ENCODE peak calls at places on chromosomes 5 and 9, in ten cellular contexts. X is heart left ventricle; A is effector memory CD4-positive, alpha-beta T cell; T is aorta; E is esophagus squamous epithelium; L is mammary epithelial cell; U is uterus; R is upper lobe of right lung; K is HCT116; Q is AG04450. C is an unnamed sample. For H3K27me3, the result is how much of the 10 kb centered on the place peaks cover.

GRCh38 chr9:1173211-1173610 is 123.1 kb downstream of the DMRT2 start:
- DNase-seq in X (no peak), A (no peak), T (no peak), E (no peak), L (no peak), U (no peak), R (peak), K (no peak), Q (no peak), C (no peak)

GRCh38 chr5:81762401-81762800 is 11.5 kb upstream of the SSBP2 start:
- DNase-seq in X (no peak), A (no peak), T (no peak), E (no peak), L (no peak), U (no peak), R (no peak), K (no peak), Q (no peak), C (no peak)

GRCh38 chr5:14008819-14009311 is 64.4 kb upstream of the DNAH5 start:
- DNase-seq in X (no peak), A (no peak), T (no peak), E (no peak), L (no peak), U (no peak), R (peak), K (no peak), Q (peak), C (no peak)

GRCh38 chr9:130041648-130042405 is 1.2 kb downstream of the FNBP1 start:
- DNase-seq in X (peak), A (no peak), T (peak), E (no peak), L (peak), U (peak), R (no peak), K (no peak), Q (no peak), C (no peak)

GRCh38 chr5:14581333-14581890 is at the start of gene OTULINL:
- DNase-seq in X (peak), A (peak), T (peak), E (peak), L (peak), U (peak), R (peak), K (peak), Q (peak), C (no peak)

GRCh38 chr5:123875444-123876264 is 363.7 kb downstream of the CSNK1G3 start:
- DNase-seq in X (peak), A (no peak), T (no peak), E (no peak), L (no peak), U (no peak), R (no peak), K (no peak), Q (no peak), C (no peak)

GRCh38 chr9:92563701-92564100 is 27.9 kb upstream of the ECM2 start:
- DNase-seq in X (no peak), A (no peak), T (no peak), E (no peak), L (no peak), U (no peak), R (no peak), K (no peak), Q (no peak), C (no peak)

GRCh38 chr5:144368556-144368955 is 197.9 kb downstream of the KCTD16 start:
- DNase-seq in X (no peak), A (no peak), T (no peak), E (no peak), L (peak), U (no peak), R (no peak), K (no peak), Q (no peak), C (no peak)

GRCh38 chr5:6472792-6473191 is 24.1 kb downstream of the UBE2QL1 start:
- DNase-seq in X (no peak), A (no peak), T (no peak), E (no peak), L (no peak), U (no peak), R (no peak), K (no peak), Q (no peak), C (no peak)

GRCh38 chr5:109905906-109906305 is 216.2 kb downstream of the MAN2A1 start:
- DNase-seq in X (no peak), A (no peak), T (no peak), E (no peak), L (peak), U (no peak), R (no peak), K (no peak), Q (no peak), C (no peak)

GRCh38 chr9:121566401-121567141 is 66.9 kb upstream of the GGTA1 start:
- DNase-seq in X (peak), A (no peak), T (peak), E (no peak), L (peak), U (peak), R (no peak), K (no peak), Q (no peak), C (no peak)

GRCh38 chr9:99249619-99250018 is 27.5 kb downstream of the SEC61B start:
- DNase-seq in X (no peak), A (no peak), T (no peak), E (no peak), L (no peak), U (no peak), R (no peak), K (no peak), Q (no peak), C (no peak)

GRCh38 chr5:172697123-172698121 is 56.4 kb downstream of the NEURL1B start:
- DNase-seq in X (peak), A (peak), T (peak), E (peak), L (peak), U (peak), R (peak), K (peak), Q (peak), C (no peak)

GRCh38 chr5:23332650-23333251 is 174.7 kb upstream of the PRDM9 start:
- DNase-seq in X (no peak), A (no peak), T (no peak), E (no peak), L (peak), U (no peak), R (no peak), K (no peak), Q (no peak), C (no peak)

GRCh38 chr5:151627650-151628049 is 36.5 kb upstream of the FAT2 start:
- DNase-seq in X (no peak), A (no peak), T (no peak), E (no peak), L (peak), U (no peak), R (no peak), K (no peak), Q (no peak), C (no peak)

GRCh38 chr5:134574521-134574920 is 49.1 kb downstream of the JADE2 start:
- DNase-seq in X (peak), A (no peak), T (no peak), E (no peak), L (no peak), U (no peak), R (no peak), K (no peak), Q (no peak), C (no peak)

GRCh38 chr5:81787843-81788242 is 36.9 kb upstream of the SSBP2 start:
- DNase-seq in X (peak), A (no peak), T (peak), E (no peak), L (peak), U (peak), R (no peak), K (no peak), Q (peak), C (peak)

GRCh38 chr9:36462245-36462644 is 62.2 kb upstream of the RNF38 start:
- DNase-seq in X (no peak), A (no peak), T (no peak), E (no peak), L (no peak), U (no peak), R (no peak), K (no peak), Q (no peak), C (no peak)

GRCh38 chr9:34929506-34930102 is 28.5 kb upstream of the PHF24 start:
- DNase-seq in X (no peak), A (no peak), T (no peak), E (no peak), L (peak), U (no peak), R (no peak), K (peak), Q (no peak), C (no peak)

GRCh38 chr9:34927061-34927460 is 31.0 kb upstream of the PHF24 start:
- DNase-seq in X (no peak), A (no peak), T (no peak), E (no peak), L (no peak), U (no peak), R (no peak), K (no peak), Q (no peak), C (no peak)

GRCh38 chr9:34928921-34929320 is 29.2 kb upstream of the PHF24 start:
- DNase-seq in X (no peak), A (no peak), T (no peak), E (no peak), L (no peak), U (no peak), R (no peak), K (no peak), Q (no peak), C (no peak)
- H3K27me3 ChIP-seq in X (under half), A (under half), T (under half), E (under half), L (under half), U (under half), R (under half), K (under half), Q (under half), C (under half)

GRCh38 chr5:66701244-66701643 is 105.1 kb downstream of the MAST4 start:
- DNase-seq in X (no peak), A (no peak), T (no peak), E (no peak), L (no peak), U (no peak), R (no peak), K (no peak), Q (no peak), C (no peak)
- H3K27me3 ChIP-seq in X (under half), A (under half), T (under half), E (under half), L (under half), U (under half), R (under half), K (under half), Q (under half), C (under half)

DNA sequence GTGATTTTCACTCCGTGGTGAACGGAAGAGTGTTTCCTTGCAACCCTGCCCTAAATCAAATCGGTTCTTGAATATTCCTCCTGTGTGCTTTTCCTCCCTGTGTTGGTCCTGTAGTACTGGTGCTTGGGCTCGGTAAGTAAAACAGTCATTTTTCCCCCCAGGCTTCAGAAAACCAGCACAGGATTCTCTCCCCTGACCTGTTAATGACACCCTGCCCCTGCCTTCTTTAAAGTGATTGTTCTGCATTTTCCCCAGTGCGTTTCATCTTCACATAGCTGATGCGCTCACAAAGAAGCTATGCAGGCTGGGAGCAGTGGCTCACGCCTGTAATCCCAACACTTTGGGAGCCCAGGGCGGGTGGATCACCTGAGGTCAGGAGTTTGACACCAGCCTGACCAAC is 96.0 kb downstream of the AK8 start:
- DNase-seq in X (no peak), A (no peak), T (no peak), E (no peak), L (no peak), U (no peak), R (no peak), K (no peak), Q (no peak), C (no peak)
- H3K27me3 ChIP-seq in X (under half), A (under half), T (under half), E (under half), L (under half), U (under half), R (under half), K (under half), Q (under half), C (under half)

DNA sequence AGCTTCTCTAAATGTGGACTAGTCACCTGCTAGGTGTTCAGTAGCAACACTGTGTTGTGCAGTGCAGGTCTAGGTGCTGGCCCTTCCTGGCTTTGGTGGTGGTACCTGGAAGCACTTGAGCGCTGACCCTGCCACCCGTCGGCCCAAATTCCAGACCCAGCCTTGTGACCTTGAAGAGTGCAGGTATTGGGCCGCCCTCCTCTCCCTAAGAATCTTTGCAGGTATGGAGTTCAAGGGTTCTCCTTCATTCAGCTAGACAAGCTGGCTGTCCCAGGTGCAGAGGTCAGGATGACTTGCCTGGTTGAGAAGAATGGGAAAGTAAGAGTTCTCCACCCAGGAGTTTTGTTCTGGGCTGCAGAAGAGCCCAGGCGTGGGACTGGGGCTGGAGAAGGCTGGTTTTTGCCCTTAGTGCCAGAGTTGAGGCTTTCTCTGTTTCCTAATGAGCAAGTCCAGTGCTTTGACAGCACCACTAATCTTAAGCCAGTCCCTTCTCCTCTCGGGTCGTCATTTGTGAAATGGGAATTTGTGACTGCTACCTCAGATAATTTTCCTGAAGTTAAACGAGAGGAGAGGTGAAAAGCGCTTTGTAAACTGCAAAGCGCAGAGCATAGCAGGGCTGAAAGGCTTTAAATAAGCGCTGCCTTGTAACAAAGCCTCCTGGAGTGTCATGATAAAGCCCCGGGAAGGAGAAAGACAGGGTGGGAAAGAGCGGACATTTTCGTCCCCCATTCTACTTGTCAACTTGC is 4.0 kb downstream of the FOXE1 start:
- DNase-seq in X (no peak), A (no peak), T (no peak), E (no peak), L (no peak), U (no peak), R (no peak), K (no peak), Q (no peak), C (no peak)
- H3K27me3 ChIP-seq in X (half or more), A (half or more), T (under half), E (under half), L (half or more), U (under half), R (half or more), K (under half), Q (half or more), C (half or more)

GRCh38 chr5:176694631-176695030 is 47.3 kb downstream of the TSPAN17 start:
- DNase-seq in X (no peak), A (no peak), T (no peak), E (no peak), L (no peak), U (no peak), R (no peak), K (no peak), Q (no peak), C (no peak)

GRCh38 chr5:176694146-176694545 is 46.9 kb downstream of the TSPAN17 start:
- DNase-seq in X (no peak), A (no peak), T (no peak), E (no peak), L (no peak), U (no peak), R (no peak), K (no peak), Q (no peak), C (no peak)

GRCh38 chr5:176692835-176693476 is 45.7 kb downstream of the TSPAN17 start:
- DNase-seq in X (no peak), A (no peak), T (no peak), E (no peak), L (no peak), U (no peak), R (no peak), K (no peak), Q (no peak), C (no peak)

GRCh38 chr5:176692326-176692725 is 45.0 kb downstream of the TSPAN17 start:
- DNase-seq in X (no peak), A (no peak), T (no peak), E (no peak), L (no peak), U (no peak), R (no peak), K (no peak), Q (no peak), C (no peak)

GRCh38 chr5:176693477-176693851 is 46.2 kb downstream of the TSPAN17 start:
- DNase-seq in X (no peak), A (no peak), T (no peak), E (no peak), L (peak), U (no peak), R (peak), K (no peak), Q (no peak), C (no peak)
- H3K27me3 ChIP-seq in X (under half), A (under half), T (under half), E (under half), L (under half), U (under half), R (half or more), K (under half), Q (half or more), C (under half)

GRCh38 chr5:60529001-60529400 is 171.0 kb downstream of the DEPDC1B start:
- DNase-seq in X (no peak), A (no peak), T (no peak), E (no peak), L (no peak), U (no peak), R (no peak), K (no peak), Q (no peak), C (no peak)
- H3K27me3 ChIP-seq in X (under half), A (under half), T (under half), E (under half), L (under half), U (under half), R (under half), K (under half), Q (under half), C (under half)